ENCODE peak calls at places on chromosomes 5 and 9, in five cellular contexts. One of them, this sample, is unnamed.

GRCh38 chr5:138819065-138819464 is 56.1 kb downstream of the LRRTM2 start:
- DNase-seq in HFFc6: no peak
- DNase-seq in HEK293T: no peak
- DNase-seq in lower lobe of right lung: no peak
- DNase-seq in stimulated activated CD8-positive, alpha-beta memory T cell treated with anti-CD3 and anti-CD28 coated beads, Interleukin-15, amount 100 ng/mL, for 1 hour: no peak
- DNase-seq in this sample: no peak

GRCh38 chr5:157159209-157159751 is 6.8 kb downstream of the GARIN3 start:
- DNase-seq in HFFc6: no peak
- DNase-seq in HEK293T: no peak
- DNase-seq in lower lobe of right lung: no peak
- DNase-seq in stimulated activated CD8-positive, alpha-beta memory T cell treated with anti-CD3 and anti-CD28 coated beads, Interleukin-15, amount 100 ng/mL, for 1 hour: no peak
- DNase-seq in this sample: no peak

GRCh38 chr5:132011561-132012384 is at the start of gene ACSL6:
- DNase-seq in HFFc6: no peak
- DNase-seq in HEK293T: peak
- DNase-seq in lower lobe of right lung: peak
- DNase-seq in stimulated activated CD8-positive, alpha-beta memory T cell treated with anti-CD3 and anti-CD28 coated beads, Interleukin-15, amount 100 ng/mL, for 1 hour: no peak
- DNase-seq in this sample: no peak

GRCh38 chr5:172553167-172553566 is 87.9 kb upstream of the NEURL1B start:
- DNase-seq in HFFc6: no peak
- DNase-seq in HEK293T: no peak
- DNase-seq in lower lobe of right lung: no peak
- DNase-seq in stimulated activated CD8-positive, alpha-beta memory T cell treated with anti-CD3 and anti-CD28 coated beads, Interleukin-15, amount 100 ng/mL, for 1 hour: no peak
- DNase-seq in this sample: no peak

GRCh38 chr5:17024686-17025180 is 88.6 kb upstream of the MYO10 start:
- DNase-seq in HFFc6: peak
- DNase-seq in HEK293T: no peak
- DNase-seq in lower lobe of right lung: no peak
- DNase-seq in stimulated activated CD8-positive, alpha-beta memory T cell treated with anti-CD3 and anti-CD28 coated beads, Interleukin-15, amount 100 ng/mL, for 1 hour: no peak
- DNase-seq in this sample: no peak

GRCh38 chr9:123997665-123998277 is 13.8 kb upstream of the LHX2 start:
- DNase-seq in HFFc6: no peak
- DNase-seq in HEK293T: no peak
- DNase-seq in lower lobe of right lung: peak
- DNase-seq in stimulated activated CD8-positive, alpha-beta memory T cell treated with anti-CD3 and anti-CD28 coated beads, Interleukin-15, amount 100 ng/mL, for 1 hour: no peak
- DNase-seq in this sample: no peak

GRCh38 chr5:152437861-152438260 is 32.8 kb upstream of the NMUR2 start:
- DNase-seq in HFFc6: no peak
- DNase-seq in HEK293T: no peak
- DNase-seq in lower lobe of right lung: no peak
- DNase-seq in stimulated activated CD8-positive, alpha-beta memory T cell treated with anti-CD3 and anti-CD28 coated beads, Interleukin-15, amount 100 ng/mL, for 1 hour: no peak
- DNase-seq in this sample: no peak

GRCh38 chr5:6568909-6569308 is 63.9 kb downstream of the NSUN2 start:
- DNase-seq in HFFc6: no peak
- DNase-seq in HEK293T: no peak
- DNase-seq in lower lobe of right lung: no peak
- DNase-seq in stimulated activated CD8-positive, alpha-beta memory T cell treated with anti-CD3 and anti-CD28 coated beads, Interleukin-15, amount 100 ng/mL, for 1 hour: no peak
- DNase-seq in this sample: no peak

GRCh38 chr9:134629061-134629585 is 12.5 kb upstream of the COL5A1 start:
- DNase-seq in HFFc6: no peak
- DNase-seq in HEK293T: no peak
- DNase-seq in lower lobe of right lung: peak
- DNase-seq in stimulated activated CD8-positive, alpha-beta memory T cell treated with anti-CD3 and anti-CD28 coated beads, Interleukin-15, amount 100 ng/mL, for 1 hour: no peak
- DNase-seq in this sample: no peak

GRCh38 chr9:13716620-13717019 is 437.1 kb upstream of the MPDZ start:
- DNase-seq in HFFc6: no peak
- DNase-seq in HEK293T: no peak
- DNase-seq in lower lobe of right lung: no peak
- DNase-seq in stimulated activated CD8-positive, alpha-beta memory T cell treated with anti-CD3 and anti-CD28 coated beads, Interleukin-15, amount 100 ng/mL, for 1 hour: no peak
- DNase-seq in this sample: no peak

GRCh38 chr5:96857924-96858323 is 18.4 kb upstream of the ERAP2 start:
- DNase-seq in HFFc6: no peak
- DNase-seq in HEK293T: no peak
- DNase-seq in lower lobe of right lung: no peak
- DNase-seq in stimulated activated CD8-positive, alpha-beta memory T cell treated with anti-CD3 and anti-CD28 coated beads, Interleukin-15, amount 100 ng/mL, for 1 hour: no peak
- DNase-seq in this sample: no peak

GRCh38 chr5:147668385-147668784 is 114.1 kb downstream of the JAKMIP2 start:
- DNase-seq in HFFc6: no peak
- DNase-seq in HEK293T: no peak
- DNase-seq in lower lobe of right lung: no peak
- DNase-seq in stimulated activated CD8-positive, alpha-beta memory T cell treated with anti-CD3 and anti-CD28 coated beads, Interleukin-15, amount 100 ng/mL, for 1 hour: no peak
- DNase-seq in this sample: no peak

GRCh38 chr5:141559481-141559880 is 59.3 kb downstream of the DIAPH1 start:
- DNase-seq in HFFc6: peak
- DNase-seq in HEK293T: no peak
- DNase-seq in lower lobe of right lung: no peak
- DNase-seq in stimulated activated CD8-positive, alpha-beta memory T cell treated with anti-CD3 and anti-CD28 coated beads, Interleukin-15, amount 100 ng/mL, for 1 hour: no peak
- DNase-seq in this sample: no peak

GRCh38 chr9:73565833-73566465 is 414.3 kb downstream of the ANXA1 start:
- DNase-seq in HFFc6: no peak
- DNase-seq in HEK293T: peak
- DNase-seq in lower lobe of right lung: no peak
- DNase-seq in stimulated activated CD8-positive, alpha-beta memory T cell treated with anti-CD3 and anti-CD28 coated beads, Interleukin-15, amount 100 ng/mL, for 1 hour: no peak
- DNase-seq in this sample: no peak

GRCh38 chr9:75432386-75432785 is 344.1 kb downstream of the OSTF1 start:
- DNase-seq in HFFc6: no peak
- DNase-seq in HEK293T: no peak
- DNase-seq in lower lobe of right lung: no peak
- DNase-seq in stimulated activated CD8-positive, alpha-beta memory T cell treated with anti-CD3 and anti-CD28 coated beads, Interleukin-15, amount 100 ng/mL, for 1 hour: no peak
- DNase-seq in this sample: no peak

GRCh38 chr5:78534148-78535009 is 114.2 kb downstream of the LHFPL2 start:
- DNase-seq in HFFc6: no peak
- DNase-seq in HEK293T: no peak
- DNase-seq in lower lobe of right lung: no peak
- DNase-seq in stimulated activated CD8-positive, alpha-beta memory T cell treated with anti-CD3 and anti-CD28 coated beads, Interleukin-15, amount 100 ng/mL, for 1 hour: no peak
- DNase-seq in this sample: no peak

GRCh38 chr5:51414516-51414915 is 31.3 kb downstream of the ISL1 start:
- DNase-seq in HFFc6: no peak
- DNase-seq in HEK293T: no peak
- DNase-seq in lower lobe of right lung: no peak
- DNase-seq in stimulated activated CD8-positive, alpha-beta memory T cell treated with anti-CD3 and anti-CD28 coated beads, Interleukin-15, amount 100 ng/mL, for 1 hour: no peak
- DNase-seq in this sample: no peak

GRCh38 chr5:153623906-153624765 is 133.7 kb downstream of the GRIA1 start:
- DNase-seq in HFFc6: no peak
- DNase-seq in HEK293T: no peak
- DNase-seq in lower lobe of right lung: no peak
- DNase-seq in stimulated activated CD8-positive, alpha-beta memory T cell treated with anti-CD3 and anti-CD28 coated beads, Interleukin-15, amount 100 ng/mL, for 1 hour: no peak
- DNase-seq in this sample: no peak

GRCh38 chr9:78932849-78933627 is 636.1 kb downstream of the PSAT1 start:
- DNase-seq in HFFc6: peak
- DNase-seq in HEK293T: no peak
- DNase-seq in lower lobe of right lung: no peak
- DNase-seq in stimulated activated CD8-positive, alpha-beta memory T cell treated with anti-CD3 and anti-CD28 coated beads, Interleukin-15, amount 100 ng/mL, for 1 hour: no peak
- DNase-seq in this sample: no peak

GRCh38 chr5:168366124-168366523 is 74.7 kb downstream of the WWC1 start:
- DNase-seq in HFFc6: peak
- DNase-seq in HEK293T: no peak
- DNase-seq in lower lobe of right lung: no peak
- DNase-seq in stimulated activated CD8-positive, alpha-beta memory T cell treated with anti-CD3 and anti-CD28 coated beads, Interleukin-15, amount 100 ng/mL, for 1 hour: no peak
- DNase-seq in this sample: no peak

GRCh38 chr9:134210908-134211810 is 46.8 kb upstream of the RNU6ATAC start:
- DNase-seq in HFFc6: no peak
- DNase-seq in HEK293T: no peak
- DNase-seq in lower lobe of right lung: peak
- DNase-seq in stimulated activated CD8-positive, alpha-beta memory T cell treated with anti-CD3 and anti-CD28 coated beads, Interleukin-15, amount 100 ng/mL, for 1 hour: no peak
- DNase-seq in this sample: no peak

GRCh38 chr9:136085815-136086212 is 9.3 kb downstream of the NACC2 start:
- DNase-seq in HFFc6: no peak
- DNase-seq in HEK293T: no peak
- DNase-seq in lower lobe of right lung: peak
- DNase-seq in stimulated activated CD8-positive, alpha-beta memory T cell treated with anti-CD3 and anti-CD28 coated beads, Interleukin-15, amount 100 ng/mL, for 1 hour: no peak
- DNase-seq in this sample: no peak

GRCh38 chr5:96936431-96937221 is 746 bp downstream of the LNPEP start:
- DNase-seq in HFFc6: peak
- DNase-seq in HEK293T: peak
- DNase-seq in lower lobe of right lung: peak
- DNase-seq in stimulated activated CD8-positive, alpha-beta memory T cell treated with anti-CD3 and anti-CD28 coated beads, Interleukin-15, amount 100 ng/mL, for 1 hour: no peak
- DNase-seq in this sample: peak

GRCh38 chr5:125251703-125252102 is 505.3 kb upstream of the ZNF608 start:
- DNase-seq in HFFc6: no peak
- DNase-seq in HEK293T: no peak
- DNase-seq in lower lobe of right lung: no peak
- DNase-seq in stimulated activated CD8-positive, alpha-beta memory T cell treated with anti-CD3 and anti-CD28 coated beads, Interleukin-15, amount 100 ng/mL, for 1 hour: no peak
- DNase-seq in this sample: no peak

GRCh38 chr9:122225323-122226141 is 3.2 kb downstream of the LHX6 start:
- DNase-seq in HFFc6: no peak
- DNase-seq in HEK293T: no peak
- DNase-seq in lower lobe of right lung: no peak
- DNase-seq in stimulated activated CD8-positive, alpha-beta memory T cell treated with anti-CD3 and anti-CD28 coated beads, Interleukin-15, amount 100 ng/mL, for 1 hour: no peak
- DNase-seq in this sample: no peak

GRCh38 chr5:3836528-3836927 is 240.9 kb downstream of the IRX1 start:
- DNase-seq in HFFc6: no peak
- DNase-seq in HEK293T: no peak
- DNase-seq in lower lobe of right lung: no peak
- DNase-seq in stimulated activated CD8-positive, alpha-beta memory T cell treated with anti-CD3 and anti-CD28 coated beads, Interleukin-15, amount 100 ng/mL, for 1 hour: no peak
- DNase-seq in this sample: no peak

GRCh38 chr5:139738777-139739611 is 56.6 kb upstream of the PSD2 start:
- DNase-seq in HFFc6: no peak
- DNase-seq in HEK293T: no peak
- DNase-seq in lower lobe of right lung: no peak
- DNase-seq in stimulated activated CD8-positive, alpha-beta memory T cell treated with anti-CD3 and anti-CD28 coated beads, Interleukin-15, amount 100 ng/mL, for 1 hour: no peak
- DNase-seq in this sample: no peak

GRCh38 chr9:130770679-130771442 is 64.2 kb upstream of the ABL1 start:
- DNase-seq in HFFc6: peak
- DNase-seq in HEK293T: peak
- DNase-seq in lower lobe of right lung: no peak
- DNase-seq in stimulated activated CD8-positive, alpha-beta memory T cell treated with anti-CD3 and anti-CD28 coated beads, Interleukin-15, amount 100 ng/mL, for 1 hour: no peak
- DNase-seq in this sample: no peak

GRCh38 chr9:23674016-23674585 is 151.9 kb downstream of the ELAVL2 start:
- DNase-seq in HFFc6: no peak
- DNase-seq in HEK293T: no peak
- DNase-seq in lower lobe of right lung: no peak
- DNase-seq in stimulated activated CD8-positive, alpha-beta memory T cell treated with anti-CD3 and anti-CD28 coated beads, Interleukin-15, amount 100 ng/mL, for 1 hour: no peak
- DNase-seq in this sample: no peak

GRCh38 chr9:137492464-137493162 is 33.5 kb upstream of the NSMF start:
- DNase-seq in HFFc6: no peak
- DNase-seq in HEK293T: peak
- DNase-seq in lower lobe of right lung: no peak
- DNase-seq in stimulated activated CD8-positive, alpha-beta memory T cell treated with anti-CD3 and anti-CD28 coated beads, Interleukin-15, amount 100 ng/mL, for 1 hour: no peak
- DNase-seq in this sample: peak

GRCh38 chr9:126069400-126069955 is 257.2 kb upstream of the MVB12B start:
- DNase-seq in HFFc6: no peak
- DNase-seq in HEK293T: no peak
- DNase-seq in lower lobe of right lung: no peak
- DNase-seq in stimulated activated CD8-positive, alpha-beta memory T cell treated with anti-CD3 and anti-CD28 coated beads, Interleukin-15, amount 100 ng/mL, for 1 hour: no peak
- DNase-seq in this sample: no peak

GRCh38 chr5:78794693-78795215 is 146.2 kb upstream of the LHFPL2 start:
- DNase-seq in HFFc6: no peak
- DNase-seq in HEK293T: no peak
- DNase-seq in lower lobe of right lung: no peak
- DNase-seq in stimulated activated CD8-positive, alpha-beta memory T cell treated with anti-CD3 and anti-CD28 coated beads, Interleukin-15, amount 100 ng/mL, for 1 hour: no peak
- DNase-seq in this sample: no peak

GRCh38 chr5:136066705-136067271 is 38.0 kb downstream of the TGFBI start:
- DNase-seq in HFFc6: peak
- DNase-seq in HEK293T: no peak
- DNase-seq in lower lobe of right lung: no peak
- DNase-seq in stimulated activated CD8-positive, alpha-beta memory T cell treated with anti-CD3 and anti-CD28 coated beads, Interleukin-15, amount 100 ng/mL, for 1 hour: no peak
- DNase-seq in this sample: no peak